ENCODE peak calls at places on chromosomes 1 and 21, in four cellular contexts. K, D, X and U are unnamed samples.

GRCh38 chr21:35190201-35190701 is 141.1 kb upstream of the RUNX1 start:
- DNase-seq in K (no peak), D (no peak), X (peak), U (no peak)

GRCh38 chr1:200670215-200671118 is 760 bp upstream of the DDX59 start:
- DNase-seq in K (no peak), D (no peak), X (peak), U (peak)

GRCh38 chr1:225817611-225818061 is 7.7 kb downstream of the EPHX1 start:
- DNase-seq in K (no peak), D (no peak), X (peak), U (no peak)

GRCh38 chr1:50420689-50421365 is 2.4 kb downstream of the DMRTA2 start:
- DNase-seq in K (peak), D (no peak), X (no peak), U (peak)

GRCh38 chr21:23644768-23645167 is 1962.5 kb downstream of the MRPL39 start:
- DNase-seq in K (no peak), D (no peak), X (no peak), U (no peak)

GRCh38 chr1:111406325-111406768 is 21.2 kb downstream of the OVGP1 start:
- DNase-seq in K (no peak), D (no peak), X (no peak), U (no peak)

GRCh38 chr1:40877681-40878080 is 15.5 kb upstream of the CITED4 start:
- DNase-seq in K (no peak), D (no peak), X (no peak), U (no peak)

GRCh38 chr21:39079617-39080016 is 103.6 kb downstream of the PSMG1 start:
- DNase-seq in K (no peak), D (no peak), X (no peak), U (no peak)

GRCh38 chr1:234237416-234237815 is 135.8 kb upstream of the COA6 start:
- DNase-seq in K (no peak), D (no peak), X (no peak), U (no peak)

GRCh38 chr1:9110669-9111356 is 18.1 kb downstream of the GPR157 start:
- DNase-seq in K (peak), D (peak), X (peak), U (peak)

GRCh38 chr1:217403321-217403720 is 227.6 kb downstream of the GPATCH2 start:
- DNase-seq in K (no peak), D (no peak), X (no peak), U (no peak)

GRCh38 chr1:27650527-27651175 is 15.7 kb upstream of the FGR start:
- DNase-seq in K (no peak), D (no peak), X (peak), U (no peak)

GRCh38 chr21:33244781-33245105 is 15.0 kb downstream of the IFNAR2 start:
- DNase-seq in K (no peak), D (no peak), X (no peak), U (no peak)

GRCh38 chr1:65882091-65882490 is 89.4 kb downstream of the PDE4B start:
- DNase-seq in K (no peak), D (no peak), X (no peak), U (no peak)

GRCh38 chr21:38221594-38221993 is 35.2 kb upstream of the KCNJ15 start:
- DNase-seq in K (no peak), D (no peak), X (no peak), U (no peak)

GRCh38 chr1:208162903-208163302 is 81.3 kb downstream of the PLXNA2 start:
- DNase-seq in K (no peak), D (no peak), X (no peak), U (no peak)

GRCh38 chr1:6448749-6449631 is 17.0 kb downstream of the TNFRSF25 start:
- DNase-seq in K (peak), D (no peak), X (no peak), U (no peak)

GRCh38 chr1:170483041-170483440 is 48.9 kb upstream of the GORAB start:
- DNase-seq in K (no peak), D (no peak), X (no peak), U (no peak)

GRCh38 chr1:27528701-27529637 is 39.0 kb upstream of the WASF2 start:
- DNase-seq in K (no peak), D (no peak), X (no peak), U (no peak)

GRCh38 chr1:85587846-85588245 is 7.3 kb downstream of the CCN1 start:
- DNase-seq in K (no peak), D (no peak), X (no peak), U (no peak)

GRCh38 chr1:33445108-33445507 is 14.2 kb upstream of the PHC2 start:
- DNase-seq in K (no peak), D (no peak), X (no peak), U (no peak)

GRCh38 chr1:20476260-20477038 is 9.6 kb downstream of the CAMK2N1 start:
- DNase-seq in K (peak), D (no peak), X (no peak), U (peak)

GRCh38 chr1:203273869-203274602 is 31.3 kb upstream of the BTG2 start:
- DNase-seq in K (no peak), D (no peak), X (no peak), U (no peak)

GRCh38 chr1:94020764-94021579 is 100.0 kb downstream of the ABCA4 start:
- DNase-seq in K (no peak), D (no peak), X (no peak), U (no peak)
- TF ChIP-seq SP1 in K (no peak), D (no peak), X (no peak), U (no peak)

GRCh38 chr1:154750681-154751665 is 119.1 kb downstream of the KCNN3 start:
- DNase-seq in K (no peak), D (no peak), X (no peak), U (no peak)
- TF ChIP-seq SP1 in K (no peak), D (no peak), X (no peak), U (no peak)

GRCh38 chr1:12183095-12183794 is 16.5 kb downstream of the TNFRSF1B start:
- DNase-seq in K (no peak), D (no peak), X (no peak), U (no peak)

GRCh38 chr1:12185556-12186276 is 18.9 kb downstream of the TNFRSF1B start:
- DNase-seq in K (no peak), D (no peak), X (no peak), U (no peak)

GRCh38 chr1:12182410-12182946 is 15.7 kb downstream of the TNFRSF1B start:
- DNase-seq in K (no peak), D (no peak), X (no peak), U (no peak)

GRCh38 chr1:12185036-12185435 is 18.2 kb downstream of the TNFRSF1B start:
- DNase-seq in K (no peak), D (no peak), X (no peak), U (no peak)

DNA sequence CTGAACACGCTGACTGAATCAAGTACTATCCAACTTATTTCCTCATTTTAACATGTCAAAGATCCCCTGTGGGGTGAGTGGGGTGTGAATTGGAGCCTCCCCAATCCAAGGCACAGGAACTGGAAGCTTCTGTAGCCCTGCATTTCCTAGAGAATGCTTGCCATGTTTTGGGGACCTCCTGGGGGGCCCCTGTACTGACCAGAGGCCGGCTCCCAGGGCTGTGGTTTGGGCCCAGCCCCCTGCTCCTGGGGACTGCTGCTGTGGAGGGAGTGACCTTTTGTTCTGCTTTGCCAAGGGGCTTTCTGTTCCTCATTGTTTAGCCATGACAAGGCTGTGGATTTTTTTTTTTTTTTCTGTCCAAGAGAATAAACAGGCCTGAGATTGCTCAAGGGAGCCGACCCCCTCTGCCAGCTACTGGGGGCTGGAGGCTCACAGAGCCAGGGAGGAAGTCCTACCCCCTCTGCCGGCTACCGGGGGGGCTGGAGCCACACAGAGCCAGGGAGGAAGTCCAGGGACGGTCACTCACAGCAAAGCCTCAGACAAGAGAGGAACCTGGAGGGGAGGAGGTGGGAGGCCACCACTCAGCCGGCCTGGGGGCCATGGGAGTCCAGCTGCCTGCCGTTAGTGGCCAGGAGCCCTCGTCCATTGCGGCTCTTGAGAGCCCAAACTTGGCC is 17.4 kb downstream of the TNFRSF1B start:
- DNase-seq in K (no peak), D (no peak), X (no peak), U (no peak)
- TF ChIP-seq SP1 in K (no peak), D (no peak), X (no peak), U (no peak)

DNA sequence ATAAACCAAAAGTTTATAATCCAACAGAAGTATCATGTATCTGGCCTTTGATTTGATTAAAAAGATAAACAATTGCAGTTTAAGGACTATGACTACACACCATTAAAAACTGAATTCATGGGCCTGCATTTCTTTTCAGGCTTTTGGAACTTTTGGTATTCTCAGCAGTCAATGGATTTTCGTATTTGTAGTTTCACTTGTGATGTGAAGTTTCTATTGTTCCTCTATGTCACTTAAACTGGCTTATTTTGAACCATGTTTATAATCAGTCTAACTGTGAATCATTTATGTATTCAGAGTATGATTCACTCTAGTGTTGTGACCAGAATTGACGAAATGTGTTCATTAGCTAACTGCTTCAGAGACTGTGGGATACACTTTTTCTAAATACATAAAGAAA is 132.9 kb downstream of the COQ8A start:
- DNase-seq in K (no peak), D (no peak), X (no peak), U (no peak)
- TF ChIP-seq SP1 in K (no peak), D (no peak), X (no peak), U (no peak)

DNA sequence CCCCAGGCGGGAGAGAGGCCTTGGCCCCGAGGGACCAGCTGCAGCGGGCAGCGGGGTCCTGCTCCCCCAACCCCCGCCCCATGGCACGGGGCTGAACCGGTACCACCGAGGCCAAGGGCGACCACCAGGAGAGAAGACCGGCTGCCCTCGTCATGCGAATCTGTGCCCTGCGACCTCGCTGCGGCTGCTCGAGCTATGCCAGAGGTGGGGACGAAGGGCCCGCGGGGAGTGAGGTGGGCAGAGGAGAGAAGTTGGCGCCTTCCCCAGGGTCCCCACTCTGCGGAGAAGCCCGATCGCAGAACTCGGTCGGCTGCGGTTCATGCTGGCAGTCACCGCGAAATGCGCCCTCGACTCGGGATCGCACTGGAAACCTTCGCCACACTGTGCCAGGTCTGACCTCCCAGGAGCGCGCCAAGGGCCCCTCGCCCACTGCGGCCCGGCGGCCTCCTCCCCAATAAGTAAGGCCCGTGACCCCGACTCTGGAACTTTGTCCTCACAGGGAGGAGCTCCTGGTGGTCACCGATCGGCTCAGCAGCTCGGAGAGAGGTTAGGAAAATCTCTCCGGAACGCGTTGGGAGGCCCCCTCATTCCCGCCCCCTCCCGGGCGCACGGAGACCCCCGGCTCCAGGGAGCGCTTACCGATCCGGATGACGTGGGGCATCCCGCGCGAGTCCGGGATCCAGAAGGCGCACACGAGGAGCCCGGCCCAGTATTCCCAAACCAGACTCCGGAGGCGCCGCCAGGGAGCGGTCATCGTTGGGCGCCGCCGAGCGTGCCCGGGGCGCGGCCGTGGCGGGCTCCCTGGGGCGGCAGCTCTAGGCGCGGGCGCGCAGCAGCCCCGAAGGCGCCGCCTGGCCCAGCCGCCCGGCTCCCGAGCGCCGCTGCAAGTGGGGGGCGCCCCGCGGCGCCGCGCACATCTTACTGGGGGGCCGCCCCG is 692 bp downstream of the GRIK3 start:
- DNase-seq in K (peak), D (no peak), X (no peak), U (no peak)
- TF ChIP-seq SP1 in K (peak), D (no peak), X (no peak), U (no peak)

GRCh38 chr1:91884459-91885290 is 1.3 kb downstream of the TGFBR3 start:
- DNase-seq in K (peak), D (no peak), X (no peak), U (no peak)
- TF ChIP-seq SP1 in K (no peak), D (no peak), X (no peak), U (no peak)

GRCh38 chr1:55816456-55816794 is 601.3 kb upstream of the USP24 start:
- DNase-seq in K (no peak), D (no peak), X (no peak), U (no peak)
- TF ChIP-seq SP1 in K (no peak), D (no peak), X (no peak), U (no peak)

DNA sequence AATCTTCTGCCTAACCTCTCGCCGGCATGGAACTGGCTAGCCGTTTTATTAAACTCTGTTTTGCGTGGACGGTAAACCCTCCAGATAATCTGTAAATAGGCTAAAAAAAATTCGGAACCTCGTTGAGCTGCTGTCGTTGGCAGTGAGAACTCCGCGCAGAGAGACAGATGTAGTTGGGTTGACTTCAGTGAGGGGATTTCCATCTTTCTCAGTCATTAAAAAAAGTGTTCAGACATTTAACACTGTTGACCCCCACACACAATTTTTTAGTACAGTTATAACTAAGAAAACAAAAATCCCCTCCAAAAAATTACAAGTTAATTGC is 462 bp downstream of the PARK7 start:
- DNase-seq in K (no peak), D (no peak), X (no peak), U (no peak)
- TF ChIP-seq SP1 in K (no peak), D (no peak), X (no peak), U (no peak)

DNA sequence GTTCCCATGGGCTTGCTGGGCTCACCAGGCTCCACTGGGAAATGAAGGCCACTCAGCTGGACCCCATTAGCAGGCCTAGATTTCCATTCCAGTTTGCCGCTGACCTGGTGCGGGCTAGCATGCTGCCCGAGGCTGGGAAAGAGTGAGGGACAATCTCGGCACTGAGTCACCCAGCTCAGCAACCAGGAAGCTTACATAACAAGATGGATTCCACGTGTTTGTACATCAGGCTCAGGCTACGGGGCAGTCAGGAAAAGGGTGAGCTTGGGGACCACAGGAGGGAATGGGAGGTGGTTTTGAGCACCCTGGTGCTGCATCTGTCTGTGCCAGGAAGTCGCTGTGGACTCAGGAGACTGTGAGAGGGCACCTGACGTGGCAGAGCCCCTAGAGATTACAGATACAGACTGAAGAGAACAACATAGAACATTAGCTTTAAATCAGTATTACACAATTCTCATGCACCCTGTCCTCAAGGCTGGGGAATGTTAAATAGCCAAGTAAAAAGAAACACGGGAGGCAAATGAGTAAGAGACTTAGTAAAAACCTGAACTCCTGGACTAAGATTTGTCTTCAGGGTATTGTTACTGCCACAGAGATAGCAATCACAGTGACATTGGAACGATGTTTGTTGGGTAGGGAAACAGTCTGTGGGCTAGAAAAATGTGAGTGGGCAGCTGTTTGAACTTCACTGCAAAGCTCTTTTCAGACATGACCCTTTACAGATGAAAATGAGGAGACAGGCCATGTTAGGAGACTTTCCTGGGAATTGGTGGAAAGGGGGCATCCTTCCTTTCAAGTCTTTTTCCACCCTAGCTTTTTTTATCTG is 51.1 kb downstream of the GLUL start:
- DNase-seq in K (no peak), D (no peak), X (no peak), U (no peak)
- TF ChIP-seq SP1 in K (no peak), D (no peak), X (no peak), U (no peak)